ENCODE peak calls at places on chromosomes 4 and X, in seven cellular contexts. P, A, D, E, I, X and Y are unnamed samples.

GRCh38 chr4:168383510-168383909 is 65.0 kb upstream of the DDX60 start:
- DNase-seq in A (no peak), X (no peak), I (no peak), P (no peak), D (no peak), E (no peak), Y (no peak)

GRCh38 chr4:11427201-11427996 is 1.3 kb downstream of the HS3ST1 start:
- DNase-seq in P (no peak), A (no peak), I (no peak), E (no peak), D (no peak), X (no peak), Y (no peak)

GRCh38 chr4:181685911-181686310 is 557.3 kb upstream of the TENM3 start:
- DNase-seq in I (no peak), E (no peak), X (no peak), A (no peak), D (no peak), P (no peak), Y (no peak)

GRCh38 chr4:152454398-152455011 is 81.4 kb downstream of the FBXW7 start:
- DNase-seq in X (no peak), D (no peak), E (no peak), I (no peak), P (no peak), A (no peak), Y (no peak)

GRCh38 chrX:45001038-45001437 is 128.1 kb downstream of the KDM6A start:
- DNase-seq in D (no peak), E (no peak), X (no peak), A (no peak), P (no peak), I (no peak), Y (no peak)

GRCh38 chr4:123418486-123418931 is 21.9 kb downstream of the SPRY1 start:
- DNase-seq in A (no peak), D (no peak), X (no peak), I (no peak), E (no peak), P (no peak), Y (no peak)

GRCh38 chr4:76341063-76341462 is 34.5 kb downstream of the STBD1 start:
- DNase-seq in D (no peak), E (no peak), I (no peak), X (no peak), A (no peak), P (no peak), Y (no peak)

GRCh38 chr4:47531241-47531953 is 46.3 kb downstream of the ATP10D start:
- DNase-seq in X (peak), I (no peak), E (peak), A (peak), P (peak), D (peak), Y (peak)